ENCODE peak calls at places on chromosomes 12 and 14, in five cellular contexts. I is OCI-LY7, M is activated T-cell treated with anti-CD3 and anti-CD28 coated beads for 4 hours, P is aorta, Z is thoracic aorta. Q is an unnamed sample.

GRCh38 chr14:84686550-84686949 is 843.4 kb upstream of the FLRT2 start:
- DNase-seq in M (no peak), P (no peak), Z (no peak), I (no peak), Q (no peak)

GRCh38 chr14:21978184-21978998 is 304.8 kb upstream of the OR4E1 start:
- DNase-seq in P (no peak), Z (no peak), I (peak), M (peak), Q (peak)

GRCh38 chr14:59630281-59630963 is 53.8 kb upstream of the CCDC175 start:
- DNase-seq in I (no peak), M (no peak), Z (peak), P (peak), Q (no peak)

GRCh38 chr12:132593938-132594358 is 16.4 kb downstream of the LRCOL1 start:
- DNase-seq in Z (peak), M (no peak), P (peak), I (peak), Q (peak)

GRCh38 chr12:57130941-57131340 is 2.7 kb downstream of the LRP1 start:
- DNase-seq in Z (no peak), P (no peak), M (no peak), I (no peak), Q (no peak)

GRCh38 chr12:131454418-131455217 is 256.3 kb upstream of the SFSWAP start:
- DNase-seq in I (peak), Z (no peak), M (no peak), P (no peak), Q (peak)

GRCh38 chr12:96063046-96063445 is 27.7 kb upstream of the LTA4H start:
- DNase-seq in M (no peak), P (no peak), Z (no peak), I (peak), Q (no peak)

GRCh38 chr12:70774055-70774454 is 136.8 kb upstream of the PTPRB start:
- DNase-seq in Z (no peak), P (no peak), I (no peak), M (no peak), Q (no peak)

GRCh38 chr14:46108228-46108627 is 543.4 kb downstream of the RPL10L start:
- DNase-seq in M (no peak), P (peak), I (no peak), Z (no peak), Q (no peak)

GRCh38 chr12:50187084-50187900 is 20.1 kb upstream of the CERS5 start:
- DNase-seq in P (no peak), Z (no peak), M (no peak), I (no peak), Q (no peak)

GRCh38 chr14:30610719-30611388 is 11.3 kb upstream of the SCFD1 start:
- DNase-seq in I (peak), Z (no peak), P (no peak), M (no peak), Q (peak)

GRCh38 chr14:35808076-35808657 is 928 bp downstream of the RALGAPA1 start:
- DNase-seq in P (no peak), I (peak), Z (no peak), M (no peak), Q (no peak)